ENCODE peak calls at places on chromosomes 5 and 9, in nine cellular contexts. H, G, V, E, Q, Z, N, P and Y are unnamed samples.

GRCh38 chr5:75441560-75441959 is 69.9 kb downstream of the CERT1 start:
- DNase-seq in H (no peak), G (no peak), V (no peak), E (no peak), Q (no peak), Z (no peak), N (no peak), P (no peak), Y (no peak)

GRCh38 chr9:134618163-134618822 is 23.3 kb upstream of the COL5A1 start:
- DNase-seq in H (no peak), G (no peak), V (no peak), E (no peak), Q (peak), Z (peak), N (no peak), P (no peak), Y (no peak)

GRCh38 chr9:7510209-7510608 is 289.4 kb downstream of the DMAC1 start:
- DNase-seq in H (no peak), G (no peak), V (peak), E (no peak), Q (no peak), Z (no peak), N (no peak), P (no peak), Y (no peak)

GRCh38 chr9:99134893-99135341 is 30.0 kb downstream of the TGFBR1 start:
- DNase-seq in H (no peak), G (no peak), V (peak), E (no peak), Q (peak), Z (no peak), N (no peak), P (peak), Y (peak)

GRCh38 chr9:76646249-76646648 is 118.0 kb upstream of the PCA3 start:
- DNase-seq in H (no peak), G (peak), V (no peak), E (no peak), Q (no peak), Z (no peak), N (no peak), P (no peak), Y (no peak)

GRCh38 chr5:103667068-103667467 is 104.5 kb upstream of the NUDT12 start:
- DNase-seq in H (no peak), G (no peak), V (peak), E (no peak), Q (no peak), Z (no peak), N (no peak), P (peak), Y (no peak)

GRCh38 chr9:16954032-16954431 is 83.6 kb upstream of the BNC2 start:
- DNase-seq in H (no peak), G (no peak), V (peak), E (no peak), Q (no peak), Z (no peak), N (no peak), P (no peak), Y (no peak)

GRCh38 chr9:137168907-137169763 is 716 bp downstream of the LRRC26 start:
- DNase-seq in H (peak), G (peak), V (peak), E (peak), Q (peak), Z (no peak), N (no peak), P (peak), Y (no peak)

GRCh38 chr5:6837519-6838110 is 124.4 kb downstream of the TENT4A start:
- DNase-seq in H (peak), G (peak), V (no peak), E (no peak), Q (peak), Z (no peak), N (no peak), P (no peak), Y (no peak)

GRCh38 chr5:18216729-18217128 is 582.5 kb downstream of the TAF11L14 start:
- DNase-seq in H (no peak), G (no peak), V (no peak), E (no peak), Q (no peak), Z (peak), N (no peak), P (no peak), Y (no peak)

GRCh38 chr5:128196791-128197190 is 113.2 kb downstream of the SLC12A2 start:
- DNase-seq in H (no peak), G (no peak), V (peak), E (no peak), Q (peak), Z (no peak), N (no peak), P (peak), Y (peak)

GRCh38 chr9:135039916-135040645 is 47.4 kb upstream of the OLFM1 start:
- DNase-seq in H (no peak), G (no peak), V (no peak), E (no peak), Q (no peak), Z (no peak), N (no peak), P (no peak), Y (no peak)

GRCh38 chr9:34282096-34282495 is 47.0 kb downstream of the KIF24 start:
- DNase-seq in H (no peak), G (no peak), V (no peak), E (no peak), Q (no peak), Z (no peak), N (no peak), P (peak), Y (peak)

GRCh38 chr9:79812507-79813261 is 240.9 kb downstream of the TLE4 start:
- DNase-seq in H (peak), G (no peak), V (no peak), E (no peak), Q (no peak), Z (no peak), N (no peak), P (no peak), Y (no peak)

GRCh38 chr5:68771221-68771620 is 322.6 kb upstream of the SLC30A5 start:
- DNase-seq in H (no peak), G (no peak), V (no peak), E (no peak), Q (no peak), Z (no peak), N (no peak), P (no peak), Y (no peak)

GRCh38 chr9:38200431-38200830 is 131.4 kb upstream of the SHB start:
- DNase-seq in H (no peak), G (no peak), V (no peak), E (no peak), Q (no peak), Z (peak), N (no peak), P (no peak), Y (no peak)

GRCh38 chr5:33369470-33370134 is 71.2 kb upstream of the TARS1 start:
- DNase-seq in H (no peak), G (no peak), V (no peak), E (no peak), Q (no peak), Z (peak), N (no peak), P (peak), Y (peak)